ENCODE peak calls at places on chromosomes 5 and 9, in eight cellular contexts. U, V, X, A, M, Q, D and N are unnamed samples.
A peak's percentile ranks its signal among the peaks of the same experiment; 100 is the strongest.

GRCh38 chr9:109497193-109498165 is 628 bp downstream of the PTPN3 start:
- ATAC-seq in U (peak; percentile 5), V (no peak), X (no peak), A (no peak), M (peak; percentile 41), Q (peak; percentile 7), D (no peak), N (no peak)

GRCh38 chr9:2413196-2413840 is 208.3 kb upstream of the VLDLR start:
- ATAC-seq in U (no peak), V (no peak), X (no peak), A (no peak), M (no peak), Q (no peak), D (no peak), N (peak; percentile 47)

GRCh38 chr9:109813829-109814228 is 33.8 kb downstream of the PALM2AKAP2 start:
- ATAC-seq in U (no peak), V (no peak), X (no peak), A (no peak), M (no peak), Q (no peak), D (no peak), N (no peak)

GRCh38 chr9:27204578-27204977 is 92.4 kb downstream of the EQTN start:
- ATAC-seq in U (no peak), V (no peak), X (no peak), A (no peak), M (no peak), Q (no peak), D (no peak), N (no peak)

GRCh38 chr5:143108498-143109128 is 294.9 kb downstream of the NR3C1 start:
- ATAC-seq in U (no peak), V (no peak), X (no peak), A (no peak), M (peak; percentile 48), Q (peak; percentile 64), D (no peak), N (no peak)

GRCh38 chr5:54669845-54670635 is 152.5 kb downstream of the SNX18 start:
- ATAC-seq in U (no peak), V (no peak), X (no peak), A (no peak), M (no peak), Q (no peak), D (no peak), N (no peak)

GRCh38 chr5:133611357-133612020 is 852 bp downstream of the FSTL4 start:
- ATAC-seq in U (peak; percentile 13), V (no peak), X (no peak), A (peak; percentile 22), M (peak; percentile 5), Q (peak; percentile 13), D (peak; percentile 30), N (peak; percentile 14)

GRCh38 chr5:159883522-159883950 is 32.7 kb upstream of the ADRA1B start:
- ATAC-seq in U (peak; percentile 21), V (no peak), X (no peak), A (no peak), M (no peak), Q (peak; percentile 46), D (no peak), N (no peak)

GRCh38 chr5:173751266-173751600 is 134.8 kb upstream of the BOD1 start:
- ATAC-seq in U (no peak), V (no peak), X (no peak), A (no peak), M (no peak), Q (no peak), D (no peak), N (peak; percentile 79)

GRCh38 chr9:137253717-137254623 is 1.2 kb upstream of the NELFB start:
- ATAC-seq in U (peak; percentile 8), V (no peak), X (no peak), A (no peak), M (no peak), Q (no peak), D (no peak), N (no peak)

GRCh38 chr9:37005517-37006140 is 28.4 kb downstream of the PAX5 start:
- ATAC-seq in U (no peak), V (no peak), X (no peak), A (no peak), M (no peak), Q (no peak), D (no peak), N (peak; percentile 71)

GRCh38 chr5:72702881-72703434 is 113.5 kb upstream of the TNPO1 start:
- ATAC-seq in U (no peak), V (no peak), X (no peak), A (no peak), M (no peak), Q (no peak), D (no peak), N (no peak)

GRCh38 chr9:108864446-108864845 is 2.4 kb downstream of the ACTL7A start:
- ATAC-seq in U (peak; percentile 17), V (no peak), X (no peak), A (no peak), M (no peak), Q (no peak), D (no peak), N (no peak)

GRCh38 chr5:54904425-54904824 is 81.0 kb downstream of the ESM1 start:
- ATAC-seq in U (peak; percentile 87), V (no peak), X (no peak), A (no peak), M (peak; percentile 8), Q (no peak), D (no peak), N (no peak)

GRCh38 chr5:132387649-132388117 is 18.2 kb downstream of the SLC22A5 start:
- ATAC-seq in U (peak; percentile 63), V (no peak), X (no peak), A (no peak), M (peak; percentile 87), Q (peak; percentile 83), D (no peak), N (no peak)